ENCODE peak calls at places on chromosome 7, in five cellular contexts. C is neuronal stem cell, X is H9, B is trophoblast cell, P is mesenchymal stem cell. M is an unnamed sample.

GRCh38 chr7:9192969-9193368 is 759.6 kb downstream of the NXPH1 start:
- DNase-seq in C (no peak), X (no peak), B (no peak), P (peak; percentile 65), M (no peak)

GRCh38 chr7:90657481-90657880 is 61.4 kb downstream of the CDK14 start:
- DNase-seq in C (no peak), X (no peak), B (no peak), P (no peak), M (no peak)

GRCh38 chr7:41880107-41880506 is 177.2 kb upstream of the INHBA start:
- DNase-seq in C (no peak), X (no peak), B (no peak), P (peak; percentile 70), M (no peak)

GRCh38 chr7:21028186-21028989 is 241.7 kb upstream of the SP8 start:
- DNase-seq in C (peak; percentile 71), X (peak; percentile 38), B (no peak), P (peak; percentile 1), M (no peak)

GRCh38 chr7:8433477-8434289 is at the start of gene NXPH1:
- DNase-seq in C (peak; percentile 69), X (peak; percentile 63), B (no peak), P (peak; percentile 21), M (peak; percentile 82)

GRCh38 chr7:138890782-138891445 is 90.3 kb downstream of the KIAA1549 start:
- DNase-seq in C (no peak), X (no peak), B (peak; percentile 92), P (peak; percentile 58), M (no peak)

GRCh38 chr7:45686441-45687184 is 112.4 kb downstream of the ADCY1 start:
- DNase-seq in C (no peak), X (no peak), B (no peak), P (no peak), M (peak; percentile 20)

GRCh38 chr7:76267107-76267834 is 35.2 kb upstream of the HSPB1 start:
- DNase-seq in C (no peak), X (peak; percentile 55), B (no peak), P (no peak), M (peak; percentile 84)

GRCh38 chr7:43559171-43559938 is 23.6 kb upstream of the STK17A start:
- DNase-seq in C (no peak), X (no peak), B (peak; percentile 24), P (no peak), M (no peak)

GRCh38 chr7:83807770-83808169 is 158.8 kb upstream of the SEMA3E start:
- DNase-seq in C (no peak), X (no peak), B (no peak), P (no peak), M (no peak)

GRCh38 chr7:135980665-135981180 is 3.6 kb upstream of the MTPN start:
- DNase-seq in C (no peak), X (no peak), B (no peak), P (peak; percentile 75), M (no peak)

GRCh38 chr7:44218418-44219201 is 17.8 kb downstream of the YKT6 start:
- DNase-seq in C (peak; percentile 42), X (peak; percentile 94), B (no peak), P (peak; percentile 47), M (peak; percentile 57)

GRCh38 chr7:139895141-139895829 is 66.2 kb downstream of the TBXAS1 start:
- DNase-seq in C (no peak), X (no peak), B (no peak), P (peak; percentile 29), M (no peak)

GRCh38 chr7:56097700-56098099 is 4.9 kb upstream of the PHKG1 start:
- DNase-seq in C (no peak), X (no peak), B (no peak), P (peak; percentile 30), M (no peak)

GRCh38 chr7:158613481-158613880 is 25.9 kb upstream of the PTPRN2 start:
- DNase-seq in C (no peak), X (no peak), B (no peak), P (peak; percentile 15), M (no peak)

GRCh38 chr7:130141161-130141857 is 63.9 kb downstream of the TMEM209 start:
- DNase-seq in C (peak; percentile 82), X (peak; percentile 86), B (no peak), P (peak; percentile 55), M (peak; percentile 62)

GRCh38 chr7:100835903-100836811 is 8.8 kb upstream of the EPHB4 start:
- DNase-seq in C (peak; percentile 65), X (peak; percentile 97), B (no peak), P (no peak), M (peak; percentile 96)

DNA sequence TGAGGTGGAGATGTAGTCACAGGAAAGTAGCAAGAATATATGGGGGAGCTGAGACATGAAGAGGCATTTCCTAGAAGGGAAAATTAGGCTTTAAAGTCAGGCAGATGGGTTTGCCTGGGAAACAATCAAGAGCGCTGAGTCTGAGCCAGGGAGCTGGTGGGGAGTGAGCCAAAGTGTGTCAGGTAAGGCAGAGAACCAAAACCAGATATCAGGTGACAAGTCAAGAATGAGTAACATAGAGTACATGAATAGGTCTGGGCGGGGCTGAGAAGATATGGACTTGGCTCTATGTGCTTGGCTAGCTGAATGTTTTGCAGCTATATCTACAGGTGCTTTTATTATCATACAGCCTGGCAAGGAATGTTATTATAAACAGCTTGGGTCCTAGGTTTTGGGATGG is 49.3 kb downstream of the GPR141 start:
- DNase-seq in C (no peak), X (no peak), B (no peak), P (no peak), M (no peak)
- H2BK12ac ChIP-seq in C (no peak overlapping the region), X (no peak overlapping the region), B (no peak overlapping the region), P (no peak overlapping the region), M (no peak overlapping the region)

GRCh38 chr7:151650161-151650560 is 130.5 kb upstream of the RHEB start:
- DNase-seq in C (no peak), X (no peak), B (no peak), P (no peak), M (no peak)

GRCh38 chr7:151648429-151648828 is 128.7 kb upstream of the RHEB start:
- DNase-seq in C (no peak), X (no peak), B (no peak), P (no peak), M (no peak)

GRCh38 chr7:151645311-151645710 is 125.6 kb upstream of the RHEB start:
- DNase-seq in C (no peak), X (no peak), B (no peak), P (no peak), M (no peak)

GRCh38 chr7:151647006-151647405 is 127.3 kb upstream of the RHEB start:
- DNase-seq in C (no peak), X (no peak), B (peak; percentile 69), P (no peak), M (no peak)

GRCh38 chr7:151647874-151648273 is 128.2 kb upstream of the RHEB start:
- DNase-seq in C (no peak), X (no peak), B (no peak), P (no peak), M (no peak)
- H2BK12ac ChIP-seq in C (no peak overlapping the region), X (no peak overlapping the region), B (no peak overlapping the region), P (no peak overlapping the region), M (no peak overlapping the region)

GRCh38 chr7:127844165-127844564 is 187.1 kb downstream of the LRRC4 start:
- DNase-seq in C (no peak), X (no peak), B (no peak), P (no peak), M (no peak)

GRCh38 chr7:127838816-127839415 is 186.9 kb downstream of the SND1 start:
- DNase-seq in C (no peak), X (no peak), B (no peak), P (no peak), M (no peak)

GRCh38 chr7:127844707-127845331 is 186.4 kb downstream of the LRRC4 start:
- DNase-seq in C (no peak), X (no peak), B (no peak), P (no peak), M (no peak)

GRCh38 chr7:127835679-127836078 is 183.7 kb downstream of the SND1 start:
- DNase-seq in C (no peak), X (no peak), B (no peak), P (no peak), M (no peak)

DNA sequence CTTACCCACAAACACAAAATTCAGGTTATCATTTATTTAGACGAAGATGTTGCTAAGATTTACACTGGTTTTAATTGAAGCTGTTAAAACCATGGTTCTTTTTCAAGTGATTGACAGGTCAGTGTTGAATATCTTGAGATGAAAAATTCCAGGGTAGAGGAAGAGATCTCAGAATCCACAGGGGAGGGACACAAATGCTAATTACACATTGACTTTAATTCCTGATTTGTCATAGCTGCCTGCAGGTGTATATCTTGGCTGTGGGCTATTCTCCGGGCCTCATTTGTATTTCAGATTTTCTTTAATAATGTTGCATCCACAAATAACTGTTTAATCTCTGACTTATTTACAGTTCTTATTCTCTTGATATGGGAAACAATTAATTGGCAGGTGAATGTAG is 188.6 kb downstream of the SND1 start:
- DNase-seq in C (no peak), X (no peak), B (no peak), P (no peak), M (no peak)
- H2BK12ac ChIP-seq in C (no peak overlapping the region), X (no peak overlapping the region), B (no peak overlapping the region), P (no peak overlapping the region), M (no peak overlapping the region)

DNA sequence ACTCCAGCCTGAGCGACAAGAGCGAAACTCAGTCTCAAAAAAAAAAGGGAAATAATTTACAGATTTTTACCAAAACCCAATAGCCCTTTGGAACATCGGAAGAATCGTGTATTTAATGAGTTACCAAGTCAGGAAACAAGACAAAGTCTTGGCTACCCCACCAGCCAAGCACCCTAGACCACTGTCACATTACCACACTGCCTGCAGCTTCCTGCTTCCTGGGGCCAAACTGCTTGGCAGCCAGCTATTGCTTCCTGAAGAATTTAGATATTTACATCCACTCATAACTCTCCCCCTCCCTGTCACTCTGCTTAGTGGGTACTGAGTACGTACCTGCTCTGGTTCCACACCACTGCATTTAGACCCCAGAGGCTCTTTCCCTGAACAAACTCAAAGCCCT is 14.1 kb upstream of the TNPO3 start:
- DNase-seq in C (no peak), X (no peak), B (no peak), P (no peak), M (no peak)
- H2BK12ac ChIP-seq in C (no peak overlapping the region), X (no peak overlapping the region), B (no peak overlapping the region), P (no peak overlapping the region), M (no peak overlapping the region)

DNA sequence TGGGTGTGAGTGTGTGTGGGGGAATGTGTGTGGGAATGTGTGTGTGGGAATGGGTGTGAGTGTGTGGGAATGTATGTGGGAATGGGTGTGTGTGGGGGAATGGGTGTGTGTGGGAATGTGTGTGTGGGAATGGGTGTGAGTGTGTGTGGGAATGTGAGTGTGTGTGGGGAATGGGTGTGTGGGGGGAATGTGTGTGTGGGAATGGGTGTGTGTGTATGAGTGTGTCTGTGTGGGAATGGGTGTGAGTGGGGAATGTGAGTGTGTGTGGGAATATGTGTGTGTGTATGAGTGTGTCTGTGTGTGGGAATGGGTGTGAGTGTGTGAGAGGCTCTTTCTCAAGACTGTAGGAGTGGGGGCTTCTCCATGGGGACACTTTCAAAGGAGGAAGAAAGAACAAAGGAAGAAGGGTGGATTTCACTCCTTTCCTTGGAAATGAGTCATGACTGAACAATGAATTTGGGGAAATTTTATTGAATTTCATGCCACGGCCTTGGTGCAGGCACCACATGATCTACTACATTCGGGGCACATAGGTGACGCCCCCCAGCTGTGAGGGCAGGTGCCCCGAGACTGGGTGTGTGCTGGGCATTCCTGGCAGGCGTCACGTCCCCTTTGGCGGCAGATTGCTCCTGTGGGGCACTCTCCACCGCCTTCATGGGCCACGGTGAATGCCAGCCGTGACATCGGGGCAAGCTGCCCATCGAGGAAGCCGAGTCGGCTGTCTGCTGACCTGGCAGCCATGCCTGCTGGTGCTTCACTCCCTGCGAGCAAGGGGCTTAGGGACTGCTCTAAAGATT is 88.8 kb upstream of the INSIG1 start:
- DNase-seq in C (no peak), X (no peak), B (no peak), P (peak; percentile 24), M (no peak)
- H2BK12ac ChIP-seq in C (peak overlapping the region; percentile 93), X (no peak overlapping the region), B (no peak overlapping the region), P (no peak overlapping the region), M (peak overlapping the region; percentile 90)

GRCh38 chr7:105665684-105666083 is 84.4 kb upstream of the EFCAB10 start:
- DNase-seq in C (no peak), X (no peak), B (no peak), P (no peak), M (no peak)
- H2BK12ac ChIP-seq in C (no peak overlapping the region), X (no peak overlapping the region), B (no peak overlapping the region), P (no peak overlapping the region), M (peak overlapping the region; percentile 32)